ENCODE peak calls at places on chromosomes 16 and 17, in five cellular contexts. O is D721Med, R is T-helper 2 cell, E is RCC 7860, A is T-cell. T is an unnamed sample.

GRCh38 chr16:27764427-27764826 is 214.5 kb downstream of the KATNIP start:
- DNase-seq in O (no peak), R (no peak), E (no peak), A (no peak), T (no peak)

GRCh38 chr16:3182608-3183444 is 5.2 kb upstream of the OR1F1 start:
- DNase-seq in A (peak), O (no peak), R (no peak), E (peak), T (no peak)

GRCh38 chr17:82819015-82819414 is 20.8 kb downstream of the ZNF750 start:
- DNase-seq in O (no peak), R (no peak), A (no peak), E (no peak), T (no peak)

GRCh38 chr17:28841901-28842281 is 699 bp downstream of the FAM222B start:
- DNase-seq in E (no peak), A (no peak), R (no peak), O (no peak), T (no peak)

GRCh38 chr17:62064791-62065563 is at the start of gene MED13:
- DNase-seq in E (peak), A (peak), R (peak), O (no peak), T (peak)

GRCh38 chr16:78705694-78706093 is 606.2 kb downstream of the WWOX start:
- DNase-seq in R (no peak), O (no peak), A (no peak), E (peak), T (no peak)

GRCh38 chr17:13537871-13538643 is 63.7 kb downstream of the HS3ST3A1 start:
- DNase-seq in O (no peak), E (no peak), A (no peak), R (no peak), T (no peak)

GRCh38 chr17:65123757-65124675 is 13.2 kb upstream of the RGS9 start:
- DNase-seq in A (no peak), R (no peak), O (no peak), E (no peak), T (no peak)

GRCh38 chr16:86027366-86028126 is 128.6 kb downstream of the IRF8 start:
- DNase-seq in E (no peak), A (no peak), O (no peak), R (no peak), T (no peak)

GRCh38 chr16:1771072-1771863 is at the start of gene NME3:
- DNase-seq in A (peak), R (peak), E (no peak), O (peak), T (peak)

GRCh38 chr16:68079616-68080344 is 5.4 kb upstream of the NFATC3 start:
- DNase-seq in R (peak), A (peak), O (no peak), E (no peak), T (no peak)

GRCh38 chr16:69397821-69398521 is 12.2 kb upstream of the TERF2 start:
- DNase-seq in O (no peak), A (no peak), R (no peak), E (peak), T (peak)

GRCh38 chr17:17523001-17523713 is 27.0 kb upstream of the RASD1 start:
- DNase-seq in O (no peak), R (no peak), E (no peak), A (no peak), T (no peak)

GRCh38 chr16:82070656-82071369 is 35.8 kb downstream of the HSD17B2 start:
- DNase-seq in E (no peak), O (no peak), R (no peak), A (no peak), T (no peak)

T was measured in substantia nigra.